ENCODE peak calls at places on chromosomes 13 and 19, in six cellular contexts. H is CD8-positive, alpha-beta memory T cell; O is CD4-positive, CD25-positive, alpha-beta regulatory T cell; Z is HL-60; B is psoas muscle; V is neuronal stem cell. K is an unnamed sample.

GRCh38 chr13:113936566-113936965 is 37.3 kb downstream of the C13orf46 start:
- DNase-seq in H (no peak), O (no peak), Z (no peak), B (no peak), V (no peak), K (no peak)

GRCh38 chr19:2409352-2409912 is 18.0 kb downstream of the TIMM13 start:
- DNase-seq in H (no peak), O (no peak), Z (no peak), B (no peak), V (no peak), K (no peak)

GRCh38 chr13:111623743-111624505 is 303.5 kb downstream of the TEX29 start:
- DNase-seq in H (no peak), O (no peak), Z (no peak), B (no peak), V (no peak), K (no peak)

GRCh38 chr13:29537736-29538624 is 57.5 kb downstream of the SLC7A1 start:
- DNase-seq in H (no peak), O (no peak), Z (no peak), B (no peak), V (no peak), K (no peak)

GRCh38 chr19:18456974-18457373 is 19.0 kb upstream of the ISYNA1 start:
- DNase-seq in H (no peak), O (no peak), Z (no peak), B (peak; percentile 88), V (no peak), K (peak; percentile 92)

GRCh38 chr13:105207586-105208293 is 1327.7 kb downstream of the EFNB2 start:
- DNase-seq in H (no peak), O (no peak), Z (no peak), B (no peak), V (no peak), K (no peak)

GRCh38 chr13:74550039-74550438 is 415.8 kb upstream of the KLF12 start:
- DNase-seq in H (peak; percentile 29), O (no peak), Z (peak; percentile 1), B (no peak), V (no peak), K (no peak)

GRCh38 chr19:43570174-43570791 is 5.0 kb downstream of the XRCC1 start:
- DNase-seq in H (no peak), O (no peak), Z (no peak), B (no peak), V (no peak), K (no peak)

GRCh38 chr19:13507053-13507611 is 853 bp upstream of the CACNA1A start:
- DNase-seq in H (no peak), O (no peak), Z (no peak), B (no peak), V (peak; percentile 33), K (no peak)

GRCh38 chr13:50366488-50367174 is 351.4 kb downstream of the KCNRG start:
- DNase-seq in H (no peak), O (no peak), Z (no peak), B (no peak), V (no peak), K (no peak)

GRCh38 chr13:43128504-43128929 is 105.1 kb downstream of the DNAJC15 start:
- DNase-seq in H (no peak), O (no peak), Z (no peak), B (peak; percentile 53), V (no peak), K (peak; percentile 52)

GRCh38 chr13:103055166-103055565 is 11.1 kb downstream of the SLC10A2 start:
- DNase-seq in H (no peak), O (no peak), Z (no peak), B (no peak), V (no peak), K (no peak)

GRCh38 chr13:103694471-103694870 is 628.3 kb upstream of the SLC10A2 start:
- DNase-seq in H (no peak), O (no peak), Z (no peak), B (no peak), V (no peak), K (no peak)

GRCh38 chr13:49683489-49683888 is 7.8 kb downstream of the EBPL start:
- DNase-seq in H (no peak), O (no peak), Z (no peak), B (no peak), V (no peak), K (no peak)

GRCh38 chr19:8451885-8452284 is 7.1 kb downstream of the HNRNPM start:
- DNase-seq in H (no peak), O (no peak), Z (no peak), B (no peak), V (no peak), K (no peak)

GRCh38 chr13:106498571-106498970 is 36.9 kb downstream of the EFNB2 start:
- DNase-seq in H (no peak), O (no peak), Z (peak; percentile 20), B (no peak), V (no peak), K (no peak)

GRCh38 chr13:112457485-112457884 is 81.3 kb downstream of the SPACA7 start:
- DNase-seq in H (no peak), O (no peak), Z (no peak), B (no peak), V (no peak), K (no peak)

GRCh38 chr19:16035601-16036297 is 40.5 kb upstream of the TPM4 start:
- DNase-seq in H (no peak), O (no peak), Z (no peak), B (no peak), V (no peak), K (no peak)

GRCh38 chr19:4916292-4917082 is 7.2 kb downstream of the UHRF1 start:
- DNase-seq in H (peak; percentile 71), O (peak; percentile 20), Z (no peak), B (no peak), V (no peak), K (no peak)

GRCh38 chr19:1591421-1592022 is 1.1 kb downstream of the MBD3 start:
- DNase-seq in H (no peak), O (no peak), Z (no peak), B (no peak), V (no peak), K (no peak)

GRCh38 chr19:41753936-41754529 is 1.3 kb upstream of the CEACAM6 start:
- DNase-seq in H (peak; percentile 60), O (peak; percentile 48), Z (peak; percentile 28), B (no peak), V (peak; percentile 6), K (peak; percentile 50)

GRCh38 chr13:93721483-93721882 is 494.9 kb downstream of the GPC6 start:
- DNase-seq in H (no peak), O (no peak), Z (no peak), B (no peak), V (no peak), K (no peak)

GRCh38 chr13:21849323-21849722 is 178.4 kb downstream of the FGF9 start:
- DNase-seq in H (peak; percentile 10), O (no peak), Z (no peak), B (no peak), V (no peak), K (no peak)

DNA sequence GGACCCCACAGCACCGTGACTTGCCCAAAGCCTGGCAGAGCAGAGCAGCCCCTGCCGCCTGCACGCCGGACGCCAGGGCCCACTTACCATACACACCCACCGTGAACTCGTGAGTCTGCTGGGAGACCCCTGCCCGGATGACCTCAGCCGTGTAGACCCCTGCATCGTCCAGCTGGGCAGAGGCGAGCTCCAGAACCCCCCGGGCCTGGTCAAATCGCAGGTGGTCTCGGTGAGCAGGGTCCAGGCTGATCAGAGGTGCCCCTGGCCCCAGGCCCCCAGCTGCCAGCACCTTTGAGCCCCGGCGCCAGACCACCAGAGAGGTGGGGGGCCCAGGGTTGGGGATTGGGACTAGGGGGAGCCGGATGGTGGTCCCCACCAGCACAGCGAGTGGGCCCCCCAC is 873 bp downstream of the VSIG10L start:
- DNase-seq in H (no peak), O (no peak), Z (no peak), B (peak; percentile 46), V (no peak), K (no peak)
- H3K4me3 ChIP-seq in H (no peak overlapping the region), O (no peak overlapping the region), Z (no peak overlapping the region), B (no peak overlapping the region), V (peak overlapping the region; percentile 59), K (no peak overlapping the region)

DNA sequence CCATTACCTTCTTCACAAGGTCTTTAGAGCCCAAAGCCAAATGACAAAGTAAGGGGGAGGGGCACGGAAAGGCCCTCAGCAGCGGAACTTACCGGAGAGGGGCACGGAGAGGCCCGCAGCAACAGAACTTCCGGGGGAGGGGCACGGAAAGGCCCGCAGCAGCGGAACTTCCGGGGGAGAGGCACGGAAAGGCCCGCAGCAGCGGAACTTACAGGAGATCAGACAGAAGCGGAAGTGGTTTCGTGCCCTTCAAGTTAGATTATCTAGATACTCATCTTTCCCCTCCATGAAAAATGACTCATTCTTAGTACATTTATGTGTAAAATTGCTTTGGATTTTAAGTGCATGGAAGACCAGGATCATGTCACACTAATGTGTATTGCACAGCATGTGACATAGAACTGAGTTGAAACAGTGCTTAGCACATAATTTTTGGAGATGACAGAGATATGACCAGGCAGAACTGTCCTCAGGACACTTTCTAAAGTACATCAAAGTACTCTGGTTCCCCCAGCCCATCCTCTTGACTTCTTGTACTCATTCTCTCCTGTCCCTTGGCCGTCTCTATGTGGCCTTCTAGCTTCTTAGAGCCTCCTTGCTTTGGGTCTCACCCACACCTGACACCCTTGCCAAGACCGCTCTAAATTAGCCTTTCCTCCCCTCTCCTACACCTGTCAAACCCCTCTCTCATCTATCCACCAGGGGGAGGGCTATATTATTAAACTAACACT is 25.7 kb upstream of the TPTE2 start:
- DNase-seq in H (peak; percentile 68), O (peak; percentile 57), Z (peak; percentile 87), B (peak; percentile 59), V (no peak), K (no peak)
- H3K4me3 ChIP-seq in H (peak overlapping the region; percentile 56), O (peak overlapping the region; percentile 73), Z (peak overlapping the region; percentile 54), B (no peak overlapping the region), V (no peak overlapping the region), K (no peak overlapping the region)

GRCh38 chr19:566844-567243 is 5.6 kb upstream of the BSG start:
- DNase-seq in H (no peak), O (no peak), Z (no peak), B (no peak), V (no peak), K (no peak)
- H3K4me3 ChIP-seq in H (no peak overlapping the region), O (no peak overlapping the region), Z (peak overlapping the region; percentile 5), B (no peak overlapping the region), V (no peak overlapping the region), K (no peak overlapping the region)

GRCh38 chr19:58007285-58007684 is 4.7 kb upstream of the ZNF606 start:
- DNase-seq in H (no peak), O (no peak), Z (no peak), B (no peak), V (no peak), K (no peak)

GRCh38 chr19:58009301-58009665 is 6.7 kb upstream of the ZNF606 start:
- DNase-seq in H (no peak), O (no peak), Z (no peak), B (no peak), V (no peak), K (no peak)

GRCh38 chr19:58010507-58010906 is 7.9 kb upstream of the ZNF606 start:
- DNase-seq in H (no peak), O (no peak), Z (no peak), B (no peak), V (no peak), K (no peak)

DNA sequence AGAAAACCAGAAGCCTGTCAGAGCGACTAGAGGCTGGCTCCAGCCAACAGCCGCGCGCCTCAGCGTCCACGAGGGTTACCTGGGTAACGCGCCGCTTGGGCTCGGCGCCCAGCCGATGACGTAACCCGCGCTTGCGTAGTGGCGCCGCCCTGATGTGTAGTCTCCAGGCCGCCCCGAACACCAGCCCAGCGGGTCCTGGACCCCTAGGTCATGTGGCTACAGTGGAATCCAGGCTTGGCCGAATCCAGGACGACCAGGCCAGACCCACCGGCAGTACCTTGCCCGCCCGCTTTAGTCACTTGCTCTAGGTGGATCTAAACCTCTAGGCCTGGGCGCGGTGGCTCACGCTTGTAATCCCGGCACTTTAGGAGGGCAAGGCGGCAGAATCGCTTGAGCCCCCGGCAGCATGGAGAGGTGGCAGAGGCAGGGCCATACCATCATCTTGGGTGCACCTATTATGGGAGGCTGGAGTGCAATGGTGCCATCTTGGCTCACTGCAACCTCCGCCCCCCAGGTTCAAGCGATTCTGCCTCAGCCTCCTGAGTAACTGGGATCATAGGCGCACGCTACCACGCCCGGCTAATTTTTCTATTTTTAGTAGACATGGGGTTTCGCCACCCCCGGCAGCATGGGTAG is 7.2 kb upstream of the ZNF606 start:
- DNase-seq in H (peak; percentile 57), O (peak; percentile 13), Z (peak; percentile 85), B (peak; percentile 76), V (peak; percentile 29), K (peak; percentile 90)
- H3K4me3 ChIP-seq in H (no peak overlapping the region), O (no peak overlapping the region), Z (peak overlapping the region; percentile 78), B (peak overlapping the region; percentile 44), V (peak overlapping the region; percentile 70), K (no peak overlapping the region)